ENCODE peak calls at places on chromosomes 11 and 22, in nine cellular contexts. One of them, this sample, is unnamed.

GRCh38 chr11:96470521-96470920 is 80.7 kb downstream of the JRKL start:
- DNase-seq in thyroid gland: no peak
- DNase-seq in tibial nerve: no peak
- DNase-seq in aorta: no peak
- DNase-seq in psoas muscle: no peak
- DNase-seq in ovary: no peak
- DNase-seq in upper lobe of right lung: no peak
- DNase-seq in body of pancreas: no peak
- DNase-seq in endodermal cell: no peak
- DNase-seq in this sample: no peak

GRCh38 chr11:117903505-117904382 is 25.5 kb downstream of the TMPRSS13 start:
- DNase-seq in ovary: peak; percentile 15
- DNase-seq in endodermal cell: peak; percentile 36
- DNase-seq in thyroid gland: no peak
- DNase-seq in upper lobe of right lung: no peak
- DNase-seq in tibial nerve: no peak
- DNase-seq in body of pancreas: no peak
- DNase-seq in aorta: no peak
- DNase-seq in psoas muscle: no peak
- DNase-seq in this sample: no peak

GRCh38 chr11:5737091-5737490 is 843 bp downstream of the OR56B1 start:
- DNase-seq in ovary: no peak
- DNase-seq in tibial nerve: no peak
- DNase-seq in upper lobe of right lung: no peak
- DNase-seq in aorta: no peak
- DNase-seq in psoas muscle: no peak
- DNase-seq in thyroid gland: no peak
- DNase-seq in body of pancreas: no peak
- DNase-seq in endodermal cell: no peak
- DNase-seq in this sample: no peak

GRCh38 chr11:33690290-33691050 is 10.2 kb downstream of the C11orf91 start:
- DNase-seq in thyroid gland: no peak
- DNase-seq in psoas muscle: peak; percentile 71
- DNase-seq in aorta: peak; percentile 89
- DNase-seq in upper lobe of right lung: no peak
- DNase-seq in endodermal cell: no peak
- DNase-seq in ovary: peak; percentile 51
- DNase-seq in body of pancreas: peak; percentile 50
- DNase-seq in tibial nerve: peak; percentile 52
- DNase-seq in this sample: no peak

GRCh38 chr11:32297629-32298028 is 137.7 kb downstream of the WT1 start:
- DNase-seq in thyroid gland: peak; percentile 37
- DNase-seq in body of pancreas: no peak
- DNase-seq in psoas muscle: no peak
- DNase-seq in endodermal cell: no peak
- DNase-seq in tibial nerve: no peak
- DNase-seq in aorta: no peak
- DNase-seq in upper lobe of right lung: no peak
- DNase-seq in ovary: no peak
- DNase-seq in this sample: peak; percentile 5

GRCh38 chr11:111878385-111878765 is 590 bp downstream of the FDXACB1 start:
- DNase-seq in body of pancreas: no peak
- DNase-seq in thyroid gland: no peak
- DNase-seq in tibial nerve: no peak
- DNase-seq in upper lobe of right lung: no peak
- DNase-seq in endodermal cell: no peak
- DNase-seq in psoas muscle: no peak
- DNase-seq in aorta: no peak
- DNase-seq in ovary: no peak
- DNase-seq in this sample: no peak

GRCh38 chr11:134226806-134227325 is 2.4 kb downstream of the VPS26B start:
- DNase-seq in upper lobe of right lung: no peak
- DNase-seq in body of pancreas: no peak
- DNase-seq in ovary: no peak
- DNase-seq in thyroid gland: no peak
- DNase-seq in aorta: no peak
- DNase-seq in psoas muscle: no peak
- DNase-seq in tibial nerve: no peak
- DNase-seq in endodermal cell: no peak
- DNase-seq in this sample: no peak

GRCh38 chr11:3609416-3610265 is 32.2 kb downstream of the ART5 start:
- DNase-seq in thyroid gland: no peak
- DNase-seq in endodermal cell: peak; percentile 82
- DNase-seq in upper lobe of right lung: no peak
- DNase-seq in aorta: no peak
- DNase-seq in tibial nerve: no peak
- DNase-seq in ovary: no peak
- DNase-seq in psoas muscle: no peak
- DNase-seq in body of pancreas: no peak
- DNase-seq in this sample: peak; percentile 49

GRCh38 chr22:24390156-24390555 is 37.2 kb upstream of the ADORA2A start:
- DNase-seq in ovary: no peak
- DNase-seq in aorta: no peak
- DNase-seq in psoas muscle: no peak
- DNase-seq in tibial nerve: no peak
- DNase-seq in body of pancreas: no peak
- DNase-seq in upper lobe of right lung: no peak
- DNase-seq in endodermal cell: no peak
- DNase-seq in thyroid gland: no peak
- DNase-seq in this sample: no peak

GRCh38 chr11:43830928-43831440 is 49.6 kb upstream of the ALKBH3 start:
- DNase-seq in tibial nerve: no peak
- DNase-seq in endodermal cell: no peak
- DNase-seq in upper lobe of right lung: no peak
- DNase-seq in psoas muscle: peak; percentile 30
- DNase-seq in body of pancreas: peak; percentile 7
- DNase-seq in aorta: no peak
- DNase-seq in thyroid gland: no peak
- DNase-seq in ovary: no peak
- DNase-seq in this sample: no peak

GRCh38 chr11:130775306-130776043 is 140.8 kb downstream of the SNX19 start:
- DNase-seq in upper lobe of right lung: no peak
- DNase-seq in aorta: no peak
- DNase-seq in endodermal cell: no peak
- DNase-seq in tibial nerve: no peak
- DNase-seq in thyroid gland: no peak
- DNase-seq in ovary: no peak
- DNase-seq in body of pancreas: no peak
- DNase-seq in psoas muscle: no peak
- DNase-seq in this sample: no peak

GRCh38 chr22:38155703-38156102 is 25.9 kb downstream of the PLA2G6 start:
- DNase-seq in tibial nerve: no peak
- DNase-seq in thyroid gland: no peak
- DNase-seq in endodermal cell: no peak
- DNase-seq in body of pancreas: no peak
- DNase-seq in psoas muscle: no peak
- DNase-seq in ovary: no peak
- DNase-seq in upper lobe of right lung: no peak
- DNase-seq in aorta: no peak
- DNase-seq in this sample: no peak

GRCh38 chr22:38148252-38148651 is 33.4 kb downstream of the PLA2G6 start:
- DNase-seq in psoas muscle: no peak
- DNase-seq in aorta: peak; percentile 14
- DNase-seq in thyroid gland: no peak
- DNase-seq in tibial nerve: no peak
- DNase-seq in upper lobe of right lung: peak; percentile 23
- DNase-seq in ovary: no peak
- DNase-seq in body of pancreas: no peak
- DNase-seq in endodermal cell: peak; percentile 47
- DNase-seq in this sample: no peak

GRCh38 chr22:38153821-38154562 is 27.6 kb downstream of the PLA2G6 start:
- DNase-seq in tibial nerve: no peak
- DNase-seq in ovary: no peak
- DNase-seq in aorta: peak; percentile 55
- DNase-seq in thyroid gland: peak; percentile 50
- DNase-seq in endodermal cell: peak; percentile 77
- DNase-seq in psoas muscle: no peak
- DNase-seq in body of pancreas: peak; percentile 73
- DNase-seq in upper lobe of right lung: peak; percentile 27
- DNase-seq in this sample: no peak
- H3K27ac ChIP-seq in tibial nerve: no peak overlapping the region
- H3K27ac ChIP-seq in ovary: no peak overlapping the region
- H3K27ac ChIP-seq in aorta: no peak overlapping the region
- H3K27ac ChIP-seq in thyroid gland: peak overlapping the region; percentile 35
- H3K27ac ChIP-seq in endodermal cell: no peak overlapping the region
- H3K27ac ChIP-seq in psoas muscle: no peak overlapping the region
- H3K27ac ChIP-seq in body of pancreas: peak overlapping the region; percentile 28
- H3K27ac ChIP-seq in upper lobe of right lung: no peak overlapping the region
- H3K27ac ChIP-seq in this sample: no peak overlapping the region

GRCh38 chr11:62544521-62545436 is 1.8 kb downstream of the AHNAK start:
- DNase-seq in aorta: no peak
- DNase-seq in psoas muscle: peak; percentile 39
- DNase-seq in endodermal cell: peak; percentile 65
- DNase-seq in thyroid gland: no peak
- DNase-seq in body of pancreas: no peak
- DNase-seq in ovary: no peak
- DNase-seq in upper lobe of right lung: no peak
- DNase-seq in tibial nerve: no peak
- DNase-seq in this sample: no peak

GRCh38 chr11:62540804-62541671 is 5.6 kb downstream of the AHNAK start:
- DNase-seq in tibial nerve: no peak
- DNase-seq in ovary: no peak
- DNase-seq in upper lobe of right lung: no peak
- DNase-seq in endodermal cell: no peak
- DNase-seq in psoas muscle: peak; percentile 48
- DNase-seq in thyroid gland: no peak
- DNase-seq in aorta: no peak
- DNase-seq in body of pancreas: no peak
- DNase-seq in this sample: no peak

GRCh38 chr11:62543680-62544444 is 2.7 kb downstream of the AHNAK start:
- DNase-seq in tibial nerve: no peak
- DNase-seq in upper lobe of right lung: no peak
- DNase-seq in ovary: no peak
- DNase-seq in body of pancreas: no peak
- DNase-seq in psoas muscle: peak; percentile 24
- DNase-seq in thyroid gland: no peak
- DNase-seq in aorta: peak; percentile 81
- DNase-seq in endodermal cell: peak; percentile 68
- DNase-seq in this sample: no peak

GRCh38 chr11:62542111-62542745 is 4.4 kb downstream of the AHNAK start:
- DNase-seq in thyroid gland: no peak
- DNase-seq in tibial nerve: no peak
- DNase-seq in body of pancreas: no peak
- DNase-seq in upper lobe of right lung: no peak
- DNase-seq in aorta: no peak
- DNase-seq in ovary: no peak
- DNase-seq in endodermal cell: no peak
- DNase-seq in psoas muscle: no peak
- DNase-seq in this sample: no peak

DNA sequence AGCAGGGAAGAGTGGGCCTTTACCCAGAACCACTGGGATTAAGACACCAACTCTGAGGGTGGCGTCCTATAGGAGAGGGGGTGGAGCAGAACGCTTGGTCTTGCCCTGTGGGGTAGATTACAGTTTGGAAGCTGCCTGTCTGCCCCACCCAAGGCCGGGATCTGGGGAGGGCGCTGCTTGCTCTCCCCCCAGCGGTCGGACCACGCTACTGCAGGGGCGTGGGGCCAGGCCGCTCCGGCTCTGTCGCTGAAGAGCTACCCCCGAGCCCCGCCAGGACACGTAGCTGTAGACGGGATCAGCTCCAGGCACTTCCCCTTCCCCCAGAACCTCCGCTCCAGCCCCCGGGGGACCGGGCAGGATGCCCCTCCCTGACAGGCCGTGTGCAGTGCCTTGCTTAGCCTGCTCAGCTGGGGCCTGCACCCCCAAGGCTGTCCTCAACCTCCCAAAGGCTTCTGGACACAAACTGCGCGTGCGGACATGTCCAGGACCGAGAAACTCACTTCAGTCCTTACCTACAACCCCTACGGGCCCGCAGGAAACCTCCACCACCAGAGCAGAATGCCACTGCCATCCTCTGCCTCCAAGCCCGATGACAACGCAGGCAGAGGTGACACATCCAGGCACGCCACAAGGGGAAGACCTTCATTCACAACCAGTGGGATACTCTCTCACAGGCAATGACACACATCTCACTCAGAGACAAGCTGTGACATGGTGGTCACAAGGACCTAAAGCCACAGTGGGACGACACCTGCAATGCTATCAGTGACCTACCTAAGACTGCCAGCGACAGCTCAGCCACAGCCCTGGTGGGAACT is 3.6 kb downstream of the AHNAK start:
- DNase-seq in upper lobe of right lung: peak; percentile 89
- DNase-seq in psoas muscle: peak; percentile 84
- DNase-seq in thyroid gland: peak; percentile 61
- DNase-seq in endodermal cell: peak; percentile 95
- DNase-seq in body of pancreas: peak; percentile 70
- DNase-seq in ovary: peak; percentile 84
- DNase-seq in tibial nerve: peak; percentile 73
- DNase-seq in aorta: peak; percentile 94
- DNase-seq in this sample: peak; percentile 78
- H3K4me1 ChIP-seq in upper lobe of right lung: peaks cover 74% of the 10 kb centered on the region
- H3K4me1 ChIP-seq in psoas muscle: peaks cover 66% of the 10 kb centered on the region
- H3K4me1 ChIP-seq in thyroid gland: peaks cover 73% of the 10 kb centered on the region
- H3K4me1 ChIP-seq in endodermal cell: peaks cover 16% of the 10 kb centered on the region
- H3K4me1 ChIP-seq in body of pancreas: peaks cover 88% of the 10 kb centered on the region
- H3K4me1 ChIP-seq in ovary: peaks cover 47% of the 10 kb centered on the region
- H3K4me1 ChIP-seq in tibial nerve: no peaks in the 10 kb centered on the region
- H3K4me1 ChIP-seq in aorta: no peaks in the 10 kb centered on the region
- H3K4me1 ChIP-seq in this sample: peaks cover 78% of the 10 kb centered on the region

GRCh38 chr22:40334060-40334459 is 12.2 kb upstream of the ADSL start:
- DNase-seq in aorta: no peak
- DNase-seq in thyroid gland: no peak
- DNase-seq in ovary: no peak
- DNase-seq in tibial nerve: no peak
- DNase-seq in upper lobe of right lung: no peak
- DNase-seq in body of pancreas: no peak
- DNase-seq in psoas muscle: no peak
- DNase-seq in endodermal cell: no peak
- DNase-seq in this sample: no peak
- H3K4me3 ChIP-seq in aorta: no peak overlapping the region
- H3K4me3 ChIP-seq in thyroid gland: no peak overlapping the region
- H3K4me3 ChIP-seq in ovary: no peak overlapping the region
- H3K4me3 ChIP-seq in tibial nerve: no peak overlapping the region
- H3K4me3 ChIP-seq in upper lobe of right lung: no peak overlapping the region
- H3K4me3 ChIP-seq in body of pancreas: no peak overlapping the region
- H3K4me3 ChIP-seq in psoas muscle: no peak overlapping the region
- H3K4me3 ChIP-seq in endodermal cell: no peak overlapping the region
- H3K4me3 ChIP-seq in this sample: peak overlapping the region; percentile 67

DNA sequence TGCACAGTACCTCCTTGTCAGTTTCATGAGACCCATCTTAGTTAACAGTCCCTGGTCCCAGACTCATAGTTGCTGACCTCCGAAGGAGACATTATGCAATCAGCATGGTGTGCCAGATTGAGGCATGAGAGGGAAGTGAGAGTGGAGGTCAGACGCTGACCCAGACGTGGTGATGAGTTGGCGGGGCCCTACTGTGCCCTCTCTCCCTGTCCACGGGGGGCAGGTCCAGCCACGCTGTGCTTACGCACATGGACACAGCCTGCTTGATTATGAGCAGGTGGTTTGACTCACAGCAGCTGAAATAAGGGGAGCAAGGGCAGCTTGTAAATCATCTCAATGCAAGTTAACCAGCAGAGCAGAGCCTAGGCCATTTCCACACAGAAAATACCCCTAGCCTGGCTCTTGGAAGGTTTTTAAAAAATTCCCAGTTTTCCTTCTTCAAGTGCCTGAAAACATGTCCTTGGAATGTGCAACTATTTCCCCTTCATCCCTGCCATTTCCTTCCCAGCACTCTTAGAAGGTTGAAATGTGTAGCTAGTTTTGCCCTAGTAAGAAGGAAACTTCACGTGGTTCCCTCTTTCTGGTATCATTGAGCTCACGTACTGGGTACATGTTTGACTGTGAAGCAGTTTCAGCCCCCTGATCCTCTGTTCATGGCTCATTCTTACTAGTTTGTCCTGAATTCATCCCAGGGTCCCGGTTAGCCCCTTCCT is 122.6 kb upstream of the SORL1-AS1 start:
- DNase-seq in upper lobe of right lung: peak; percentile 89
- DNase-seq in tibial nerve: no peak
- DNase-seq in thyroid gland: peak; percentile 22
- DNase-seq in body of pancreas: peak; percentile 35
- DNase-seq in psoas muscle: peak; percentile 50
- DNase-seq in aorta: peak; percentile 83
- DNase-seq in endodermal cell: no peak
- DNase-seq in ovary: peak; percentile 82
- DNase-seq in this sample: no peak
- H3K27ac ChIP-seq in upper lobe of right lung: peak overlapping the region; percentile 3
- H3K27ac ChIP-seq in tibial nerve: peak overlapping the region; percentile 42
- H3K27ac ChIP-seq in thyroid gland: peak overlapping the region; percentile 43
- H3K27ac ChIP-seq in body of pancreas: no peak overlapping the region
- H3K27ac ChIP-seq in psoas muscle: no peak overlapping the region
- H3K27ac ChIP-seq in aorta: no peak overlapping the region
- H3K27ac ChIP-seq in endodermal cell: peak overlapping the region; percentile 44
- H3K27ac ChIP-seq in ovary: peak overlapping the region; percentile 24
- H3K27ac ChIP-seq in this sample: no peak overlapping the region

This sample was measured in CD4-positive, CD25-positive, alpha-beta regulatory T cell.